ENCODE peak calls at places on chromosome 20, in ten cellular contexts. S is endothelial cell of umbilical vein, O is thyroid gland, R is stomach, H is Peyer's patch, D is IMR-90, B is K562, G is body of pancreas, Y is upper lobe of left lung, U is heart left ventricle. J is an unnamed sample. For H3K36me3, the result is how much of the 10 kb centered on the place peaks cover.

GRCh38 chr20:19784511-19785172 is 26.6 kb downstream of the RIN2 start:
- DNase-seq in G (peak), D (peak), O (peak), U (peak), B (peak), S (peak), R (peak), Y (peak), H (no peak), J (peak)

GRCh38 chr20:9506337-9506821 is 8.0 kb upstream of the LAMP5 start:
- DNase-seq in R (no peak), H (no peak), Y (no peak), G (no peak), U (no peak), D (no peak), B (no peak), O (peak), S (no peak), J (no peak)

GRCh38 chr20:2859330-2860121 is 13.8 kb upstream of the PTPRA start:
- DNase-seq in D (no peak), G (no peak), O (peak), B (no peak), R (no peak), U (no peak), S (no peak), Y (no peak), H (no peak), J (no peak)

GRCh38 chr20:48186447-48186846 is 401.2 kb upstream of the SULF2 start:
- DNase-seq in D (peak), Y (no peak), H (no peak), S (no peak), R (no peak), B (no peak), G (no peak), O (no peak), U (no peak), J (no peak)

GRCh38 chr20:2626853-2627541 is 25.4 kb upstream of the NOP56 start:
- DNase-seq in U (no peak), Y (peak), S (peak), B (no peak), G (no peak), D (peak), O (peak), R (no peak), H (no peak), J (no peak)

GRCh38 chr20:64051532-64052325 is 2.3 kb upstream of the SOX18 start:
- DNase-seq in Y (peak), G (peak), R (no peak), U (peak), H (no peak), D (no peak), O (peak), B (no peak), S (peak), J (peak)

GRCh38 chr20:1676650-1677049 is 19.1 kb upstream of the SIRPG start:
- DNase-seq in B (no peak), H (no peak), O (no peak), Y (no peak), S (no peak), G (no peak), U (no peak), R (no peak), D (no peak), J (no peak)

GRCh38 chr20:12354725-12355124 is 437.0 kb downstream of the BTBD3 start:
- DNase-seq in B (no peak), Y (no peak), G (no peak), U (no peak), O (no peak), H (no peak), R (no peak), S (no peak), D (no peak), J (no peak)

GRCh38 chr20:17622086-17622850 is 52.4 kb downstream of the DSTN start:
- DNase-seq in O (peak), S (no peak), Y (peak), U (peak), D (no peak), R (peak), G (peak), H (no peak), B (no peak), J (no peak)

GRCh38 chr20:7841291-7841966 is 98.8 kb downstream of the HAO1 start:
- DNase-seq in H (no peak), Y (no peak), D (peak), O (no peak), S (peak), G (no peak), B (no peak), R (no peak), U (no peak), J (no peak)

GRCh38 chr20:9053108-9053507 is 15.8 kb upstream of the PLCB4 start:
- DNase-seq in G (no peak), R (no peak), H (no peak), B (no peak), Y (no peak), U (no peak), S (no peak), D (no peak), O (no peak), J (no peak)

GRCh38 chr20:20440473-20440872 is 72.6 kb downstream of the INSM1 start:
- DNase-seq in R (no peak), U (no peak), H (no peak), B (no peak), D (no peak), G (peak), O (no peak), S (no peak), Y (no peak), J (no peak)

GRCh38 chr20:46545077-46545826 is 5.2 kb downstream of the OCSTAMP start:
- DNase-seq in Y (no peak), O (no peak), G (no peak), U (no peak), B (no peak), R (no peak), H (no peak), D (peak), S (no peak), J (no peak)

GRCh38 chr20:16228722-16229121 is 344.5 kb downstream of the KIF16B start:
- DNase-seq in H (no peak), B (peak), S (no peak), D (no peak), U (no peak), O (no peak), G (no peak), Y (no peak), R (no peak), J (no peak)

GRCh38 chr20:4051413-4052138 is 36.2 kb upstream of the RNF24 start:
- DNase-seq in B (no peak), G (no peak), D (no peak), S (no peak), U (no peak), Y (peak), O (no peak), H (no peak), R (no peak), J (no peak)

GRCh38 chr20:4052554-4052953 is 37.2 kb upstream of the RNF24 start:
- DNase-seq in B (no peak), S (no peak), D (no peak), U (no peak), R (no peak), G (peak), H (no peak), O (no peak), Y (peak), J (no peak)

GRCh38 chr20:4053516-4053919 is 38.2 kb upstream of the RNF24 start:
- DNase-seq in U (no peak), R (no peak), H (no peak), O (no peak), D (no peak), Y (no peak), G (no peak), S (no peak), B (no peak), J (no peak)

GRCh38 chr20:4053071-4053470 is 37.7 kb upstream of the RNF24 start:
- DNase-seq in B (no peak), O (no peak), R (no peak), Y (no peak), G (no peak), D (no peak), H (no peak), S (no peak), U (no peak), J (no peak)

DNA sequence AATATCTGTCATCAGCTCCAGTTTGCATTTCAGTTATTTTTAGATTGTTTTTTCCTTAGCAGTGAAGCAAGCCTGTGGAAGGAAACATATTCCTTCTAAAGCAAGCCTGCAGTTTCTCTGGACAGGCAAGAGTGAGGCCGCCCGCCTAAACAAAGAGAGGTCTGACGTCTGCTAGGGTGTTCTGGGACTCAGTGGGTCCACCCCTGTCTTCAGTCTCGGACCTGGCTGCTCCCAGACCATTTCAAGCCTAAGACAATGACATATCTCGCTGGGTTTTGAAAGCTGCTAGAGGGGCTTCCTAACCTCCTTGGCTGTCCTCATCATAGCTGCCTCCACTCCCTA is 36.8 kb upstream of the RNF24 start:
- DNase-seq in D (no peak), R (no peak), G (no peak), B (no peak), U (no peak), H (no peak), O (no peak), Y (no peak), S (no peak), J (no peak)
- TF ChIP-seq POLR2A in D (no peak), R (no peak), G (no peak), B (no peak), U (no peak), H (no peak), O (no peak), Y (no peak), S (no peak), J (no peak)

GRCh38 chr20:6114696-6115095 is 8.1 kb downstream of the FERMT1 start:
- DNase-seq in G (no peak), B (no peak), D (no peak), U (no peak), R (no peak), S (no peak), O (no peak), Y (no peak), H (no peak), J (no peak)
- H3K36me3 ChIP-seq in G (under half), B (under half), D (under half), U (under half), R (under half), S (under half), O (under half), Y (under half), H (under half), J (under half)

GRCh38 chr20:24731312-24731711 is 217.8 kb upstream of the CST7 start:
- DNase-seq in D (no peak), R (no peak), Y (no peak), U (no peak), G (no peak), S (no peak), O (no peak), H (no peak), B (no peak), J (no peak)
- TF ChIP-seq POLR2A in D (no peak), R (no peak), Y (no peak), U (no peak), G (no peak), S (no peak), O (no peak), H (no peak), B (no peak), J (no peak)

GRCh38 chr20:57402206-57403125 is 11.3 kb downstream of the RBM38 start:
- DNase-seq in R (no peak), D (no peak), U (no peak), H (no peak), B (no peak), G (no peak), S (no peak), O (no peak), Y (no peak), J (no peak)

GRCh38 chr20:57404419-57405072 is 13.3 kb downstream of the RBM38 start:
- DNase-seq in H (no peak), B (no peak), S (no peak), O (no peak), R (no peak), G (no peak), U (no peak), D (no peak), Y (no peak), J (no peak)

GRCh38 chr20:57405236-57406016 is 14.2 kb downstream of the RBM38 start:
- DNase-seq in O (no peak), D (no peak), G (no peak), Y (no peak), B (no peak), H (no peak), U (no peak), R (no peak), S (no peak), J (no peak)

GRCh38 chr20:57401565-57401918 is 10.3 kb downstream of the RBM38 start:
- DNase-seq in D (no peak), R (no peak), B (no peak), H (no peak), U (no peak), Y (no peak), G (no peak), S (no peak), O (no peak), J (no peak)

GRCh38 chr20:57403216-57403615 is 12.0 kb downstream of the RBM38 start:
- DNase-seq in B (no peak), S (no peak), D (no peak), R (no peak), H (no peak), Y (no peak), G (no peak), O (no peak), U (no peak), J (no peak)
- H3K36me3 ChIP-seq in B (half or more), S (under half), D (under half), R (under half), H (half or more), Y (under half), G (under half), O (under half), U (under half), J (under half)

DNA sequence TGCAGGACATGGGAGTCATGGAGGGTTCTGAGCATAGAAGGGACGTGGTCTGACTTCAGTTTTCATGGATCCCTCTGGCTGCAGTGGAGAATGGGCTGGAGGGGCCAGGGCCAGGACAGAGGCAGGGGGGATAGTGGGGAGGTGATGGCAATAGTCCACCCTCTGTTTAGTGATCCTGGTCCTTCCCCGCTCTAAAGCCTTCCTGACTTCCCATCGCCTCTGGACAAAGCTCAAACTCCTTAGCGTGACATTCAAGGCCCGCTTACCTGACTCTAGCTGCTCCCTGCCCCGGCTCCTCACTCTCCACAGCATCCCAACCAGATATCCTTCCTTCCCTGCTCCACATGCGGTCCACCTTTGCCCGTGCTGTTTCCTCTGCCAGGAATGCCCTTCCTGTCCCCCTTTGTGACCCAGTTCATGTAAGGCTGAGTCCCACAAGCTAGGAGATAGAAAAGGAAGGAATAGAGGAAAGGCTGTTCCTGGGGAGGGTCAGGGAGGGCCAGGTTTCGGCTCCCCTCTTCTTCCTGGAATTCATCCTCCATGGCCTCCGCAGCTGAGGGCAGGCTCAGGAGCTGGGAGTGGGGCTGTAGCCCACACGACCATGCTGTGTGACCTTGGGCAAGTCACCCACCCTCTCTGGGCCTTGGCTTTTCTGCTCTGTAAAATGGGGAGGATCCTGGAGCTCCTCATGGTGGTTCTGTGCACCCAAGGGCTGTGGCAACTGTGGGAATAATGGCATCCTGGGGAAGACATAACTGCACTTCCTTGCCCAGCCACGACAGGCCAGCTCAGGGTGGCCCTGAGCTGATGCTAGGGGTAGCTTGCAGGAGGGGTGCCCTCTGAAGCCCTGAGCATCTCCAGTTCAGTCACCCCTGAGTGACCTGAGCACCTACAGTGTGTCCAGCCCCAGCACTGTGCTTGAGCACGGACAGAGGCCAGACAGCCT is 116.1 kb downstream of the CEBPB start:
- DNase-seq in B (no peak), H (no peak), D (no peak), S (no peak), U (no peak), R (no peak), G (no peak), O (no peak), Y (no peak), J (no peak)
- TF ChIP-seq POLR2A in B (no peak), H (no peak), D (no peak), S (no peak), U (no peak), R (no peak), G (no peak), O (no peak), Y (no peak), J (no peak)

GRCh38 chr20:44589522-44589921 is 7.1 kb downstream of the PKIG start:
- DNase-seq in D (no peak), G (no peak), Y (no peak), O (no peak), B (no peak), R (no peak), H (no peak), S (peak), U (no peak), J (no peak)

GRCh38 chr20:44593721-44594120 is 11.3 kb downstream of the PKIG start:
- DNase-seq in S (no peak), U (no peak), O (no peak), B (no peak), D (no peak), Y (no peak), G (no peak), R (no peak), H (no peak), J (no peak)

GRCh38 chr20:44592366-44592765 is 10.0 kb downstream of the PKIG start:
- DNase-seq in O (no peak), G (no peak), U (no peak), R (no peak), S (no peak), D (no peak), Y (no peak), B (no peak), H (no peak), J (no peak)

GRCh38 chr20:44594730-44595129 is 12.4 kb downstream of the PKIG start:
- DNase-seq in O (no peak), R (no peak), D (peak), S (peak), Y (peak), G (no peak), U (no peak), B (no peak), H (no peak), J (no peak)

DNA sequence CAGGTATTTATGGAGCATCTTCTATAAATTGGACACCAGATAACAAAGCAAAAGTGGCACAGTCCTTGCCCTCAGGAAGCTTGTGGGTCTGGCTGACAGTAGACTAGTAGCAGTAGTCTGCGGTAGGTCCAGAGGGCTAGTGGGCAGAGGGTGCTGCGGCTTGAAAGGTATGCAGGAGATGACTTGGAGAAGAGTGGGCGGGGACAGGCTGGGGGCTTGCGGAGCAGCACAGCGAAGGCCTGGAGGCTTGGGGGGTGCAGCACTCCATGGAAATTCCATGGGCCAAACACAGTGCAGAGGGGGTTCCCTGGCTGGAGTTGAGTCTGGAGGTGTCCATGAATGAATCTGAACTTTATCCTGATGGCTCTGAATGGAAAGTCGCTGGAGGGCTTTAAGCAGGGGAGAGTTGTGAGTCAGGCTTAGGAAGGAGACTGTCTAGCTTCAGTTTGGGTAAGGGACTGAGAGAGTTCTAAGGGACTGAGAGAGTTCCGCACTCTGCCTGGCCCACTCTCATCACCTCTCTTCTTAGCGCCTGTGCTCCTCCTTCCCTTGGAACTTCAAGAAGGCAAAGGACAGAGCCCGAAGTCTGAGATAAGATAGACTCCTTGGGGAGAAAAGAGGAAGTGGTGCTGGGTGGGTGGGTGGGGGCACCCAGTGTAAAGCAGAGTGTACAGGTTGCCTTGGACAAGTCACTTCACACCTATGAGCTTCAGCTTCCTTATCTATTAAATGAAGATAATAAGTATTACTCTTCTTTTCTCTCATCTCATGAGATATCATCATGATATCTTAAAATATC is 8.8 kb downstream of the PKIG start:
- DNase-seq in G (no peak), O (no peak), S (no peak), U (no peak), Y (no peak), B (no peak), R (no peak), H (no peak), D (no peak), J (no peak)
- H3K36me3 ChIP-seq in G (under half), O (under half), S (under half), U (under half), Y (under half), B (under half), R (under half), H (under half), D (under half), J (under half)

GRCh38 chr20:38874460-38875169 is 51.6 kb upstream of the FAM83D start:
- DNase-seq in H (no peak), O (no peak), B (no peak), R (no peak), G (no peak), U (no peak), D (no peak), Y (no peak), S (no peak), J (no peak)
- TF ChIP-seq POLR2A in H (no peak), O (no peak), B (no peak), R (no peak), G (no peak), U (no peak), D (no peak), Y (no peak), S (no peak), J (no peak)

DNA sequence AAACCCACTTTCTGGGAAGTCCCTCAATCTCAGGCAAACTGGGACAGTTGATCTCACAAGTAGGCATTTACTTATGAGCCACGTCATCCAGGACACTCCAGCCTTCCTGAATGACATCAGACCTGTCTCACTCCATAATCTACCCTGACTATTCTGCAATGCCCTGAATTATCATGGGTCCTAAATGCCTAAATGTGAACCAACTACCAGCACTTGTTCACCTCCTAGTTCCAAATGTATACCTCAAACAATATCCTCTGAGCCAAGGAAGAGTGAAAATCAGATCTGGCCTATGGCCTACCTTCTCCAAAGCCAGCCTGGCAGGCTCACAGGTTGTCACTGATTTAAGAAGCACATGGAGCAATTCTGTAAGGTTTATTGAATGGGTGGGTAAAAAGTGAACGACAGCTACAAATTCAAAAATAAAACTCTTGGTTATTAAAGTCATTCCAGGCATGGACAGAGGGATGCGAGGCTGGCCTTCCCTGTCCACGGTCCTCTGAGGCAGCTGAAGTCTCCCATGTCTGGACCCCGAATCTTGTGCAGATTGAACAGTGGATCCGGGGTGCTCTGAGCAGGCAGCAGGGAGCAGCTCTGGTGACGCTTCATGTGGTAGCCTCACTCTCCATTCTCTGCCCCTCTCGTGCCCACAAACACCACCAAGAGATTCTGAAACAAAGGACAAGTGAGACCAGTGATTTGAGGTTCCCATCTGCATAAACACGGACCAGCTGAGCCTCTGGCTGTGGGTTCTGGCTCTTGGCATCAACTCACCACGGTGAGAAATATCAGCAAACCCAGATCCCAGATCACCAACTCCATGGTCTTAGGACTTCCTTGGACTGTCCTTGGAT is 14.7 kb downstream of the SNHG17 start:
- DNase-seq in S (no peak), D (peak), O (no peak), B (no peak), R (no peak), Y (no peak), G (no peak), U (no peak), H (no peak), J (no peak)
- H3K36me3 ChIP-seq in S (under half), D (half or more), O (half or more), B (half or more), R (half or more), Y (half or more), G (under half), U (under half), H (half or more), J (under half)

J was measured in breast epithelium.